ENCODE peak calls at places on chromosome 22, in nine cellular contexts. G is stimulated activated CD4-positive, alpha-beta T cell treated with anti-CD3 and anti-CD28 coated beads, Interleukin-4, amount 100 ng/mL, for 48 hours; Y is DMS79; Z is HEK293T; B is AG09309; F is M059J; R is stimulated activated CD8-positive, alpha-beta memory T cell treated with anti-CD3 and anti-CD28 coated beads, Interleukin-12 subunit alpha, Interleukin-12 subunit beta, amount 100 ng/mL, for 4 hours; W is PC-3; H is skeletal muscle cell. Q is an unnamed sample.

GRCh38 chr22:32322986-32323385 is 34.7 kb upstream of the RFPL3 start:
- DNase-seq in G (no peak), Y (no peak), Z (no peak), B (no peak), F (no peak), R (no peak), W (no peak), H (no peak), Q (no peak)

GRCh38 chr22:39543095-39543494 is 10.5 kb upstream of the RPS19BP1 start:
- DNase-seq in G (no peak), Y (no peak), Z (peak; percentile 71), B (no peak), F (peak; percentile 23), R (no peak), W (peak; percentile 19), H (no peak), Q (no peak)

GRCh38 chr22:33697640-33698039 is 222.6 kb downstream of the LARGE1 start:
- DNase-seq in G (no peak), Y (no peak), Z (no peak), B (no peak), F (no peak), R (no peak), W (no peak), H (peak; percentile 8), Q (no peak)

GRCh38 chr22:31728857-31729256 is 21.1 kb downstream of the PRR14L start:
- DNase-seq in G (no peak), Y (no peak), Z (no peak), B (no peak), F (no peak), R (no peak), W (no peak), H (no peak), Q (no peak)

GRCh38 chr22:29320546-29320945 is 5.0 kb upstream of the RASL10A start:
- DNase-seq in G (no peak), Y (no peak), Z (no peak), B (no peak), F (no peak), R (no peak), W (no peak), H (no peak), Q (no peak)

GRCh38 chr22:27990879-27991278 is 71.8 kb upstream of the PITPNB start:
- DNase-seq in G (no peak), Y (no peak), Z (peak; percentile 89), B (no peak), F (no peak), R (no peak), W (peak; percentile 6), H (no peak), Q (no peak)

GRCh38 chr22:39242389-39242808 is 2.4 kb downstream of the PDGFB start:
- DNase-seq in G (no peak), Y (no peak), Z (no peak), B (no peak), F (no peak), R (no peak), W (no peak), H (no peak), Q (no peak)

GRCh38 chr22:40199223-40199622 is 21.5 kb downstream of the TNRC6B start:
- DNase-seq in G (no peak), Y (no peak), Z (no peak), B (no peak), F (no peak), R (no peak), W (no peak), H (no peak), Q (no peak)

GRCh38 chr22:48477031-48477721 is 1350.5 kb downstream of the BRD1 start:
- DNase-seq in G (no peak), Y (no peak), Z (no peak), B (no peak), F (no peak), R (no peak), W (no peak), H (no peak), Q (no peak)

GRCh38 chr22:28002181-28002700 is 83.2 kb upstream of the PITPNB start:
- DNase-seq in G (no peak), Y (no peak), Z (no peak), B (no peak), F (no peak), R (no peak), W (no peak), H (no peak), Q (no peak)

GRCh38 chr22:23128269-23129108 is 13.3 kb downstream of the RSPH14 start:
- DNase-seq in G (peak; percentile 55), Y (no peak), Z (peak; percentile 91), B (peak; percentile 62), F (peak; percentile 32), R (peak; percentile 43), W (peak; percentile 73), H (peak; percentile 36), Q (peak; percentile 64)

GRCh38 chr22:29633514-29634312 is 30.3 kb downstream of the NF2 start:
- DNase-seq in G (no peak), Y (no peak), Z (no peak), B (no peak), F (peak; percentile 56), R (no peak), W (peak; percentile 75), H (no peak), Q (no peak)

GRCh38 chr22:48431014-48431413 is 1396.7 kb downstream of the BRD1 start:
- DNase-seq in G (no peak), Y (no peak), Z (no peak), B (no peak), F (no peak), R (no peak), W (no peak), H (no peak), Q (no peak)

GRCh38 chr22:49351761-49352221 is 475.9 kb downstream of the BRD1 start:
- DNase-seq in G (no peak), Y (no peak), Z (no peak), B (no peak), F (no peak), R (no peak), W (no peak), H (no peak), Q (no peak)

GRCh38 chr22:28783786-28784671 is 11.5 kb downstream of the CCDC117 start:
- DNase-seq in G (no peak), Y (peak; percentile 68), Z (no peak), B (no peak), F (no peak), R (no peak), W (peak; percentile 38), H (no peak), Q (no peak)

GRCh38 chr22:22388494-22388893 is 120.0 kb downstream of the ZNF280B start:
- DNase-seq in G (no peak), Y (no peak), Z (no peak), B (no peak), F (no peak), R (no peak), W (no peak), H (no peak), Q (no peak)

GRCh38 chr22:20131856-20132685 is 467 bp downstream of the ZDHHC8 start:
- DNase-seq in G (no peak), Y (no peak), Z (peak; percentile 42), B (no peak), F (no peak), R (no peak), W (no peak), H (no peak), Q (peak; percentile 35)

GRCh38 chr22:42229455-42230149 is 40.9 kb downstream of the TCF20 start:
- DNase-seq in G (no peak), Y (no peak), Z (no peak), B (no peak), F (no peak), R (no peak), W (no peak), H (peak; percentile 4), Q (no peak)

GRCh38 chr22:30870451-30871345 is 97.9 kb downstream of the MORC2 start:
- DNase-seq in G (no peak), Y (no peak), Z (no peak), B (no peak), F (no peak), R (no peak), W (no peak), H (no peak), Q (no peak)

GRCh38 chr22:29751139-29751538 is 15.7 kb downstream of the ZMAT5 start:
- DNase-seq in G (no peak), Y (no peak), Z (no peak), B (no peak), F (no peak), R (no peak), W (no peak), H (no peak), Q (no peak)

GRCh38 chr22:25845985-25846745 is 104.2 kb downstream of the MYO18B start:
- DNase-seq in G (no peak), Y (no peak), Z (no peak), B (no peak), F (peak; percentile 73), R (no peak), W (no peak), H (no peak), Q (no peak)

GRCh38 chr22:24285245-24285644 is 14.6 kb downstream of the SPECC1L start:
- DNase-seq in G (no peak), Y (no peak), Z (no peak), B (no peak), F (no peak), R (no peak), W (no peak), H (no peak), Q (no peak)

Q was measured in activated B cell treated with CpG ODN at 0.5 μM for 24 hours.